ENCODE peak calls at places on chromosome 20, in five cellular contexts. J, D, P, C and L are unnamed samples.

GRCh38 chr20:48783533-48784272 is 44.1 kb downstream of the PREX1 start:
- DNase-seq in C (no peak), P (no peak), J (no peak), D (no peak), L (no peak)

GRCh38 chr20:59994697-59995122 is 36.5 kb downstream of the CDH26 start:
- DNase-seq in C (no peak), P (peak), D (no peak), J (no peak), L (no peak)

GRCh38 chr20:53839423-53840176 is 230.8 kb downstream of the BCAS1 start:
- DNase-seq in P (peak), J (no peak), D (no peak), C (no peak), L (no peak)

GRCh38 chr20:63734946-63735858 is 1.3 kb upstream of the LIME1 start:
- DNase-seq in J (no peak), P (peak), C (no peak), D (no peak), L (no peak)

GRCh38 chr20:37757550-37757949 is 63.7 kb downstream of the CTNNBL1 start:
- DNase-seq in C (no peak), J (no peak), P (no peak), D (no peak), L (no peak)

GRCh38 chr20:51758978-51759544 is 9.1 kb downstream of the ATP9A start:
- DNase-seq in P (no peak), C (peak), J (peak), D (no peak), L (no peak)

GRCh38 chr20:31595654-31596411 is 9.3 kb upstream of the ID1 start:
- DNase-seq in C (peak), D (no peak), P (peak), J (no peak), L (no peak)

GRCh38 chr20:37308098-37309050 is 18.9 kb downstream of the MANBAL start:
- DNase-seq in J (no peak), P (no peak), C (no peak), D (no peak), L (no peak)

GRCh38 chr20:37535443-37536132 is 7.9 kb upstream of the BLCAP start:
- DNase-seq in J (no peak), C (no peak), D (peak), P (no peak), L (no peak)

GRCh38 chr20:64177420-64177783 is 13.2 kb downstream of the MYT1 start:
- DNase-seq in J (no peak), D (no peak), C (no peak), P (no peak), L (no peak)

GRCh38 chr20:47244451-47244850 is 112.0 kb downstream of the ZMYND8 start:
- DNase-seq in D (no peak), P (no peak), C (no peak), J (no peak), L (no peak)